ENCODE peak calls at places on chromosomes 4 and X, in seven cellular contexts. Z, D, I, T, Q, F and H are unnamed samples.
A peak's percentile ranks its signal among the peaks of the same experiment; 100 is the strongest.

GRCh38 chr4:26196567-26196966 is 124.2 kb upstream of the RBPJ start:
- DNase-seq in Z (no peak), D (no peak), I (no peak), T (no peak), Q (no peak), F (no peak), H (no peak)

GRCh38 chrX:118221733-118222132 is 105.1 kb upstream of the KLHL13 start:
- DNase-seq in Z (no peak), D (no peak), I (no peak), T (no peak), Q (no peak), F (no peak), H (no peak)

GRCh38 chr4:156420557-156420956 is 466.9 kb upstream of the CTSO start:
- DNase-seq in Z (no peak), D (no peak), I (no peak), T (no peak), Q (no peak), F (no peak), H (peak; percentile 73)

GRCh38 chr4:39621582-39621981 is 17.1 kb downstream of the SMIM14 start:
- DNase-seq in Z (no peak), D (no peak), I (no peak), T (peak; percentile 75), Q (peak; percentile 92), F (no peak), H (peak; percentile 75)

GRCh38 chr4:74097631-74098550 is 1.1 kb downstream of the CXCL2 start:
- DNase-seq in Z (peak; percentile 1), D (no peak), I (no peak), T (peak; percentile 59), Q (no peak), F (no peak), H (peak; percentile 40)

GRCh38 chrX:19875051-19875432 is 12.4 kb downstream of the SH3KBP1 start:
- DNase-seq in Z (no peak), D (no peak), I (no peak), T (no peak), Q (peak; percentile 8), F (no peak), H (no peak)

GRCh38 chr4:10083861-10084641 is 32.5 kb downstream of the WDR1 start:
- DNase-seq in Z (no peak), D (no peak), I (no peak), T (no peak), Q (no peak), F (no peak), H (no peak)

GRCh38 chr4:22458112-22458511 is 57.8 kb downstream of the ADGRA3 start:
- DNase-seq in Z (no peak), D (no peak), I (no peak), T (no peak), Q (no peak), F (no peak), H (no peak)

GRCh38 chr4:6693274-6694176 is at the start of gene S100P:
- DNase-seq in Z (no peak), D (no peak), I (no peak), T (peak; percentile 88), Q (no peak), F (no peak), H (no peak)

GRCh38 chr4:16860506-16860905 is 37.9 kb downstream of the LDB2 start:
- DNase-seq in Z (no peak), D (peak; percentile 44), I (no peak), T (no peak), Q (peak; percentile 93), F (peak; percentile 39), H (peak; percentile 5)

GRCh38 chr4:70623301-70623700 is 5.2 kb upstream of the ENAM start:
- DNase-seq in Z (no peak), D (no peak), I (no peak), T (no peak), Q (no peak), F (no peak), H (no peak)

GRCh38 chr4:1222938-1223690 is 25.8 kb downstream of the CTBP1 start:
- DNase-seq in Z (no peak), D (no peak), I (no peak), T (no peak), Q (no peak), F (no peak), H (no peak)